ENCODE peak calls at places on chromosome 20, in six cellular contexts. G is nucleus accumbens, X is hypothalamus, N is H54, T is RCC 7860, Q is choroid plexus epithelial cell. A is an unnamed sample.

GRCh38 chr20:46364670-46365482 is 41.5 kb downstream of the ELMO2 start:
- DNase-seq in T (no peak), X (peak), G (peak), N (no peak), Q (no peak), A (no peak)

GRCh38 chr20:58133020-58133419 is 95.4 kb downstream of the ANKRD60 start:
- DNase-seq in Q (peak), G (no peak), N (no peak), X (no peak), T (no peak), A (no peak)

GRCh38 chr20:61316351-61316750 is 64.3 kb downstream of the CDH4 start:
- DNase-seq in T (no peak), X (no peak), G (no peak), Q (no peak), N (no peak), A (no peak)

GRCh38 chr20:6636209-6637159 is 131.0 kb upstream of the BMP2 start:
- DNase-seq in X (no peak), T (peak), G (no peak), N (no peak), Q (peak), A (peak)

GRCh38 chr20:5002077-5002413 is 735 bp upstream of the SLC23A2 start:
- DNase-seq in X (no peak), G (no peak), Q (no peak), N (no peak), T (no peak), A (no peak)

GRCh38 chr20:2729791-2730190 is 37.2 kb downstream of the EBF4 start:
- DNase-seq in X (no peak), Q (no peak), N (no peak), G (no peak), T (no peak), A (no peak)

GRCh38 chr20:64109831-64110391 is 2.5 kb upstream of the NPBWR2 start:
- DNase-seq in G (no peak), T (no peak), X (no peak), N (no peak), Q (no peak), A (no peak)

GRCh38 chr20:21450572-21450971 is 53.2 kb upstream of the NKX2-4 start:
- DNase-seq in X (no peak), N (no peak), G (no peak), T (no peak), Q (no peak), A (no peak)

GRCh38 chr20:14859627-14860026 is 522.2 kb upstream of the FLRT3 start:
- DNase-seq in T (no peak), N (no peak), X (no peak), G (no peak), Q (no peak), A (no peak)

GRCh38 chr20:37711001-37711400 is 17.2 kb downstream of the CTNNBL1 start:
- DNase-seq in N (no peak), X (no peak), G (no peak), T (no peak), Q (peak), A (peak)

GRCh38 chr20:32743237-32744112 is at the start of gene COMMD7:
- DNase-seq in N (no peak), G (peak), T (peak), X (peak), Q (peak), A (peak)

GRCh38 chr20:49668181-49668877 is 45.3 kb downstream of the B4GALT5 start:
- DNase-seq in N (no peak), G (no peak), T (no peak), Q (no peak), X (no peak), A (no peak)

GRCh38 chr20:8943638-8944037 is 125.2 kb upstream of the PLCB4 start:
- DNase-seq in G (no peak), Q (no peak), X (no peak), N (no peak), T (peak), A (no peak)

GRCh38 chr20:36462440-36463211 is 78.7 kb upstream of the MYL9 start:
- DNase-seq in T (peak), G (no peak), Q (no peak), N (no peak), X (no peak), A (peak)

GRCh38 chr20:61397146-61397545 is 145.1 kb downstream of the CDH4 start:
- DNase-seq in N (no peak), X (no peak), Q (no peak), T (no peak), G (no peak), A (no peak)

GRCh38 chr20:38132910-38133501 is 32.1 kb downstream of the TGM2 start:
- DNase-seq in Q (no peak), N (no peak), G (no peak), T (no peak), X (no peak), A (peak)

GRCh38 chr20:5949943-5950270 is 426 bp downstream of the TRMT6 start:
- DNase-seq in G (no peak), X (no peak), T (no peak), Q (no peak), N (peak), A (peak)

GRCh38 chr20:11814276-11814675 is 103.4 kb upstream of the BTBD3 start:
- DNase-seq in G (no peak), T (peak), Q (peak), X (no peak), N (peak), A (no peak)

GRCh38 chr20:14986656-14987055 is 649.2 kb upstream of the FLRT3 start:
- DNase-seq in Q (no peak), G (no peak), N (no peak), T (no peak), X (no peak), A (no peak)

GRCh38 chr20:38599410-38599882 is 2.2 kb upstream of the ARHGAP40 start:
- DNase-seq in X (peak), T (peak), Q (peak), N (no peak), G (no peak), A (peak)

GRCh38 chr20:25283221-25283951 is 35.5 kb downstream of the PYGB start:
- DNase-seq in Q (no peak), T (no peak), X (no peak), G (no peak), N (no peak), A (no peak)

GRCh38 chr20:47674686-47675085 is 110.6 kb downstream of the SULF2 start:
- DNase-seq in T (no peak), N (no peak), X (no peak), Q (no peak), G (no peak), A (no peak)

GRCh38 chr20:6053064-6053775 is 640 bp downstream of the LRRN4 start:
- DNase-seq in G (no peak), X (no peak), Q (no peak), N (peak), T (peak), A (no peak)

GRCh38 chr20:535958-536357 is 7.6 kb downstream of the CSNK2A1 start:
- DNase-seq in G (no peak), X (no peak), T (no peak), N (no peak), Q (peak), A (peak)

GRCh38 chr20:10476319-10476724 is 41.2 kb downstream of the SLX4IP start:
- DNase-seq in N (no peak), T (no peak), X (no peak), Q (no peak), G (no peak), A (no peak)

GRCh38 chr20:53866787-53867740 is 203.3 kb downstream of the BCAS1 start:
- DNase-seq in X (no peak), Q (no peak), T (no peak), N (no peak), G (no peak), A (no peak)

GRCh38 chr20:22719250-22719649 is 134.9 kb upstream of the FOXA2 start:
- DNase-seq in Q (no peak), X (no peak), T (no peak), G (no peak), N (no peak), A (peak)

GRCh38 chr20:63884506-63885263 is 10.2 kb upstream of the DNAJC5 start:
- DNase-seq in N (no peak), Q (no peak), G (no peak), X (no peak), T (no peak), A (no peak)

GRCh38 chr20:17761612-17762011 is 61.8 kb downstream of the BANF2 start:
- DNase-seq in Q (peak), N (peak), X (no peak), G (no peak), T (no peak), A (peak)

A was measured in dermis blood vessel endothelial cell.